ENCODE peak calls at places on chromosomes 12 and 14, in eight cellular contexts. I is small intestine, B is aorta, H is cardiac muscle cell, U is endothelial cell of umbilical vein, P is retinal pigment epithelial cell, K is heart right ventricle, W is sigmoid colon. E is an unnamed sample.

GRCh38 chr12:83130178-83130577 is 443.5 kb downstream of the TMTC2 start:
- DNase-seq in I (no peak), U (no peak), B (no peak), H (no peak), P (no peak), K (no peak), W (no peak), E (no peak)

GRCh38 chr12:6612247-6612646 is 5.1 kb upstream of the CHD4 start:
- DNase-seq in U (no peak), K (no peak), B (no peak), W (no peak), H (no peak), I (no peak), P (no peak), E (no peak)

GRCh38 chr12:50848963-50849362 is 6.2 kb downstream of the TMPRSS12 start:
- DNase-seq in W (no peak), K (no peak), B (no peak), U (no peak), I (no peak), H (no peak), P (no peak), E (no peak)

GRCh38 chr12:76558684-76559276 is 791 bp downstream of the OSBPL8 start:
- DNase-seq in H (peak), B (peak), I (peak), U (peak), K (peak), W (peak), P (no peak), E (peak)

GRCh38 chr12:108597559-108598471 is at the start of gene TMEM119:
- DNase-seq in W (peak), H (no peak), K (no peak), I (no peak), U (no peak), B (no peak), P (no peak), E (peak)

GRCh38 chr14:72741836-72742681 is 151.8 kb downstream of the DPF3 start:
- DNase-seq in W (no peak), I (no peak), B (no peak), U (peak), P (no peak), H (peak), K (no peak), E (no peak)

GRCh38 chr14:43204816-43205215 is 1302.3 kb downstream of the FSCB start:
- DNase-seq in U (no peak), B (no peak), I (no peak), K (no peak), H (no peak), P (peak), W (no peak), E (no peak)

GRCh38 chr12:3077572-3078081 is 448 bp downstream of the TSPAN9 start:
- DNase-seq in U (no peak), W (peak), B (no peak), P (no peak), I (peak), H (no peak), K (peak), E (peak)

GRCh38 chr12:113088971-113089756 is 32.6 kb downstream of the DTX1 start:
- DNase-seq in H (no peak), W (no peak), P (no peak), I (peak), K (no peak), U (no peak), B (no peak), E (no peak)

GRCh38 chr12:30599631-30600030 is 96.0 kb downstream of the IPO8 start:
- DNase-seq in H (no peak), W (no peak), U (peak), I (no peak), K (no peak), B (no peak), P (peak), E (no peak)

GRCh38 chr14:49770212-49770817 is 2.4 kb downstream of the KLHDC2 start:
- DNase-seq in I (peak), P (no peak), H (no peak), B (no peak), U (no peak), W (no peak), K (no peak), E (no peak)

GRCh38 chr12:114764516-114764915 is 80.5 kb upstream of the TBX3 start:
- DNase-seq in K (no peak), B (no peak), W (no peak), H (no peak), U (no peak), P (no peak), I (no peak), E (no peak)

GRCh38 chr12:2853626-2854025 is 3.2 kb downstream of the TEX52 start:
- DNase-seq in B (peak), U (peak), K (peak), H (peak), I (peak), W (peak), P (no peak), E (peak)

GRCh38 chr12:116673713-116674112 is 64.2 kb downstream of the SPRING1 start:
- DNase-seq in U (no peak), K (no peak), W (no peak), H (no peak), P (no peak), I (no peak), B (no peak), E (no peak)

GRCh38 chr12:92719674-92720073 is 16.9 kb downstream of the PLEKHG7 start:
- DNase-seq in U (no peak), P (no peak), K (no peak), W (no peak), I (no peak), H (no peak), B (peak), E (no peak)

GRCh38 chr12:48882325-48882687 is 16.6 kb upstream of the RND1 start:
- DNase-seq in P (no peak), B (peak), I (no peak), H (peak), K (peak), W (no peak), U (peak), E (no peak)

GRCh38 chr14:51879170-51879569 is 18.8 kb downstream of the GNG2 start:
- DNase-seq in P (no peak), I (no peak), H (no peak), U (no peak), B (no peak), W (no peak), K (no peak), E (no peak)

GRCh38 chr12:53051058-53051880 is 1.4 kb downstream of the TNS2 start:
- DNase-seq in I (peak), U (peak), P (no peak), B (peak), H (no peak), W (peak), K (peak), E (peak)
- H3K4me3 ChIP-seq in I (no peak), U (peak), P (no peak), B (peak), H (no peak), W (peak), K (peak), E (peak)

GRCh38 chr14:77580964-77581505 is 35.4 kb downstream of the SPTLC2 start:
- DNase-seq in B (no peak), K (no peak), U (peak), I (peak), W (no peak), P (peak), H (no peak), E (no peak)
- H3K4me3 ChIP-seq in B (no peak), K (peak), U (peak), I (no peak), W (no peak), P (peak), H (no peak), E (peak)

DNA sequence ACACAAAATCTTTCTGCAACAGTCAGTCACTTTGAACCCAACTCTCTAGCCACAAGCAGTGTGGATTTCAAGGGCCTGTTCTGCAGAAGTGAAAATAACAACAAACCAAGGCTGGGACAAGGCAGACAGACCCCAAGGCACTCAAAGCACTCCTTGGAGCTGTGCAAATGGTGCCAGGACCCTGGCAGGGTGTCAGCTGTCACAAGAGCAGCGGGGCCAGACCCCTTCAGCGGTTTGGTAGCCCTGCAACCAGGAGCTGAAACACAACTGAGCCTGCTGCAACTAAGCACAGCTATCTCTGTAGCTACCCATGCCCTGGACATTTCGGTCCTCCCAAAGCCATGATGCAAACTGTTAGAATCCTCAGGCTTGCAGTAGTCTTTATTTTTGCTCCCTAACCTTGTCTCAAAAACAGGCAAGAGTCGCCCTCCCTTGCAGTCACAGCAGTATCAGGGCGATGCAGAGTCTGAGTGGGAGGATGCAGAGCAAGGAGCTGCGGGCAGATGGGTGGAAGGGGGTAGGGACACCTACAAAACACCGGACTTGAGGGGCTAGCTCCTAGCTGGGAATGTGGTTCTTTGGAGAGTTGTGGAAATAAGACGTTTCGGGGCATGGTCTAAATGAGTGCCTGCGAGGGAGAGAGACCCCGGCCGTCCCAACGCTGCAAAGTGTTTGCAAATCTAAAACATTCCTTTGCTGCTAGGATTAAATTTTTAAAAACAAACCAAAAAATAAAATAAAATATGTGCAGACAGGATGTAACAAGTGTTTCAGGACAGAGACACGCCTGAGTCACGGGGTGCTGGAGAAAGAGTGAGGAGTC is 1.1 kb downstream of the NUAK1 start:
- DNase-seq in U (no peak), B (no peak), I (no peak), K (no peak), H (no peak), P (no peak), W (no peak), E (no peak)
- H3K4me3 ChIP-seq in U (peak), B (peak), I (peak), K (peak), H (peak), P (peak), W (peak), E (peak)

DNA sequence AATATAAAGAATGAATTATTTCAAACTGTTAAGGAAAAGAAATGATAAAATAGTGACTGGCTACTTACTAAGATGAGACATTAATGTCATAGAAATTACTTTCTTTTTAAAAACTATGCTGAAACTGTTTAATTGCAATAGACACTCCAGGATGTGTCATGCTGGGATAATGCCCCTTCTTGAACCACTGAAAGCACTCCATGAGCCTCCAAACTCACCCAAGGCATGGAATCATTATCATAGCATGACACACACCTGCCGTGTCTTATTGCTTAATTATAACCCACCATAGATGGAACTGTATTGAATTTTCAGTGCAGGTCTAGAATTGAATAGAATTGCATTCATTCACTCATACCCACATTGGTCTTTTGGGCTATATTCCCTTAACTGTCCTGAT is 4.3 kb downstream of the MBIP start:
- DNase-seq in H (no peak), U (no peak), K (no peak), B (no peak), P (no peak), W (no peak), I (no peak), E (no peak)
- H3K4me3 ChIP-seq in H (no peak), U (no peak), K (no peak), B (no peak), P (no peak), W (no peak), I (no peak), E (no peak)

GRCh38 chr14:78566017-78566858 is 396.1 kb downstream of the NRXN3 start:
- DNase-seq in P (no peak), B (peak), U (peak), I (peak), H (peak), W (peak), K (peak), E (peak)
- H3K4me3 ChIP-seq in P (peak), B (peak), U (no peak), I (no peak), H (no peak), W (peak), K (peak), E (peak)

GRCh38 chr12:9064815-9065606 is 50.7 kb downstream of the A2M start:
- DNase-seq in B (peak), U (peak), W (peak), I (peak), H (peak), P (no peak), K (peak), E (peak)

GRCh38 chr12:9066755-9067433 is 48.8 kb downstream of the A2M start:
- DNase-seq in P (no peak), K (no peak), W (no peak), I (no peak), H (no peak), B (no peak), U (no peak), E (no peak)

GRCh38 chr12:9065607-9065856 is 50.2 kb downstream of the A2M start:
- DNase-seq in K (no peak), W (no peak), I (no peak), B (no peak), U (no peak), P (no peak), H (no peak), E (no peak)

GRCh38 chr12:9066183-9066623 is 49.5 kb downstream of the A2M start:
- DNase-seq in U (no peak), I (no peak), P (no peak), H (no peak), W (no peak), B (no peak), K (no peak), E (no peak)

DNA sequence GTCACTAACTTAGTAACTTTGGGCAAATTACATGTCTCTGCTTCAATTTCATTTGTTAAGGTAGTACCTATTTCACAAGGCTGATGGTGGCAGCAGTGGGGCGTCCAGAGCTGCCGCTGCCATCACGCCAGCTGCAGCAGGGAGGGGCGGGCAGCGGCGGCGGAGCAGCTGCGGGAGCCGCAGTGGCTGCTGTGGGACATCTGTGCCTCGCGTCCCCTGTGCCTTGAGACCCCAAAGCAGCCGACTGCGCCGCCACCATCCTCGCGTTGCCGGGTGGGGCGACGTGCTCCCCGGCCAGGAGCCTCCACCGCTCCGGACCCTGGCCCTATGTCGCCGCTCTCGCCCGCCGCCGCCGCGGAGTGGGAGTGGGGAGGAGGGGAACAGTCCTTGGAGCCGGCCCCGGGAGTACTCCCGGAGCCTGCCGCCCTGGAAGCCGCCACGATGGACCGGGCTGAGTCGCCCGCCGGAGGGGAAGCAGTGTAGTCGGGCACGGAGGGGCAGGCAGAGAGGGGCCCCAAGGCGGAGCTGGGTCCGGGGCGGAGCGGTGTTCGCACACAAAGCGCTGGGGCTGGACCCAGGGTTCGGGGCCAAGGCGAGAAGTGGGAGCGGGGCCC is 51.4 kb downstream of the A2M start:
- DNase-seq in K (peak), W (peak), P (no peak), B (peak), H (peak), U (peak), I (peak), E (peak)
- H3K4me3 ChIP-seq in K (peak), W (peak), P (peak), B (peak), H (peak), U (peak), I (peak), E (peak)

GRCh38 chr12:54007538-54008259 is 1.1 kb upstream of the HOXC8 start:
- DNase-seq in P (no peak), H (no peak), I (no peak), B (peak), W (no peak), K (no peak), U (no peak), E (no peak)

GRCh38 chr12:54005853-54006699 is 2.7 kb upstream of the HOXC8 start:
- DNase-seq in H (peak), B (peak), U (peak), I (peak), K (peak), P (no peak), W (peak), E (peak)

GRCh38 chr12:54005531-54005852 is 3.3 kb upstream of the HOXC8 start:
- DNase-seq in B (peak), U (no peak), H (no peak), I (no peak), W (no peak), P (no peak), K (no peak), E (no peak)

GRCh38 chr12:54008260-54008552 is 579 bp upstream of the HOXC8 start:
- DNase-seq in B (peak), I (no peak), K (no peak), W (no peak), U (no peak), P (no peak), H (no peak), E (no peak)

DNA sequence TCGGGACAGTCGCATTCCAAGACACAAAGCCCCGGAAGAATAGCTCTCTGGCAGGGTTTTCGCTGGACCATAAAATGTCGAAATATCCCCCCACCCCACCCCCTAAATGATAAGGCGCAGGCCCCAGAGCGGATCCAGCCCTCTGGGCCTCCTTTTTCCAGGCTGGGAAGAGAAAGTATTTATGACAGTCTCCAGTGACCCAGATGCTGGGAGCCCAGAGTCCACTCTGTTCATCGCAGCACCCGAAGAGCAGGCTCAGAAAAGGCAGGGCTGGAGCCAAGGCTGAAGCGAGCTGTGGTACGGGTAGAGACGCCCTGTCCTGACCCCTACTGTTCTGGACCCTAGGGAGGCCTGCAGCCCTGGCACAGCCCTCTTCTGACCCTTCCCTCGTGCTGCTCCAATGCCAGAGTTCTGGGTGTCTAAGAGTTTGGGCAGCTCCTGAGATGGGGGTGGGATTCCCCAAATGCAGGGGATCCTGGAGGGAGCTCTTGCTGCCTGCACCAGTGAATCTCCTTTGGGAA is 2.0 kb upstream of the HOXC8 start:
- DNase-seq in I (no peak), K (no peak), B (peak), U (no peak), P (no peak), H (no peak), W (no peak), E (no peak)
- H3K4me3 ChIP-seq in I (no peak), K (no peak), B (no peak), U (no peak), P (no peak), H (no peak), W (no peak), E (peak)

GRCh38 chr14:22540811-22541360 is 48.1 kb downstream of the DAD1 start:
- DNase-seq in K (no peak), U (no peak), I (no peak), H (no peak), B (no peak), W (no peak), P (no peak), E (no peak)
- H3K4me3 ChIP-seq in K (no peak), U (no peak), I (no peak), H (no peak), B (no peak), W (no peak), P (no peak), E (no peak)

E was measured in left ventricle myocardium inferior.